ENCODE peak calls at places on chromosomes 12 and 14, in four cellular contexts. W is endothelial cell of umbilical vein, Y is pancreas, A is suprapubic skin. G is an unnamed sample.

GRCh38 chr14:72173038-72173720 is 240.9 kb downstream of the RGS6 start:
- DNase-seq in W (no peak), Y (no peak), A (no peak), G (no peak)

GRCh38 chr12:109927622-109928021 is 27.5 kb downstream of the TCHP start:
- DNase-seq in Y (no peak), W (peak), A (peak), G (peak)

GRCh38 chr12:124592050-124592449 is 24.6 kb upstream of the NCOR2 start:
- DNase-seq in Y (peak), W (peak), A (no peak), G (no peak)

GRCh38 chr12:14188761-14189160 is 176.7 kb upstream of the ATF7IP start:
- DNase-seq in Y (no peak), W (no peak), A (no peak), G (no peak)

GRCh38 chr12:105523164-105524057 is 192.9 kb downstream of the C12orf75 start:
- DNase-seq in Y (no peak), A (peak), W (peak), G (no peak)

GRCh38 chr14:32578181-32578580 is 249.1 kb downstream of the AKAP6 start:
- DNase-seq in A (no peak), W (no peak), Y (no peak), G (no peak)

GRCh38 chr12:79414252-79414651 is 276.5 kb downstream of the PAWR start:
- DNase-seq in A (no peak), Y (no peak), W (no peak), G (no peak)

GRCh38 chr12:127107744-127108143 is 1159.2 kb upstream of the TMEM132C start:
- DNase-seq in W (no peak), Y (no peak), A (no peak), G (no peak)

GRCh38 chr12:89709994-89710872 is 1.6 kb upstream of the ATP2B1 start:
- DNase-seq in W (no peak), Y (peak), A (peak), G (peak)

GRCh38 chr12:9687228-9687627 is 17.7 kb downstream of the CLEC2D start:
- DNase-seq in W (no peak), A (no peak), Y (no peak), G (no peak)

GRCh38 chr12:532908-533565 is 73.3 kb downstream of the B4GALNT3 start:
- DNase-seq in Y (no peak), A (no peak), W (no peak), G (no peak)

GRCh38 chr12:58443273-58443980 is 476.9 kb downstream of the LRIG3 start:
- DNase-seq in Y (no peak), A (no peak), W (peak), G (no peak)

GRCh38 chr12:82645414-82645813 is 41.3 kb upstream of the TMTC2 start:
- DNase-seq in A (no peak), W (no peak), Y (no peak), G (no peak)

GRCh38 chr12:57149309-57149900 is 2.0 kb upstream of the LRP1-AS start:
- DNase-seq in A (peak), Y (no peak), W (no peak), G (no peak)

GRCh38 chr14:49882826-49883694 is 9.8 kb upstream of the ARF6 start:
- DNase-seq in W (no peak), A (no peak), Y (no peak), G (no peak)

GRCh38 chr12:713281-713875 is 39.0 kb upstream of the WNK1 start:
- DNase-seq in W (no peak), Y (no peak), A (no peak), G (no peak)

GRCh38 chr12:63124778-63125177 is 26.2 kb downstream of the AVPR1A start:
- DNase-seq in Y (no peak), A (no peak), W (no peak), G (no peak)

GRCh38 chr14:53963491-53964227 is 7.0 kb upstream of the BMP4 start:
- DNase-seq in W (peak), A (no peak), Y (peak), G (no peak)

GRCh38 chr14:34436960-34437728 is 24.9 kb downstream of the SPTSSA start:
- DNase-seq in A (no peak), Y (no peak), W (no peak), G (no peak)

GRCh38 chr14:104546591-104547309 is 32.8 kb upstream of the C14orf180 start:
- DNase-seq in A (peak), Y (no peak), W (no peak), G (no peak)

GRCh38 chr12:4285070-4285469 is 11.5 kb downstream of the CCND2 start:
- DNase-seq in Y (no peak), A (no peak), W (no peak), G (no peak)

GRCh38 chr14:97077253-97077653 is 280.1 kb downstream of the VRK1 start:
- DNase-seq in Y (no peak), A (no peak), W (no peak), G (peak)

GRCh38 chr14:104111301-104112112 is 26.0 kb downstream of the ASPG start:
- DNase-seq in W (no peak), A (peak), Y (peak), G (no peak)

GRCh38 chr12:67077617-67078016 is 191.5 kb upstream of the CAND1 start:
- DNase-seq in A (no peak), W (no peak), Y (no peak), G (no peak)

GRCh38 chr12:121753844-121754264 is 39.6 kb downstream of the RHOF start:
- DNase-seq in Y (peak), A (no peak), W (no peak), G (no peak)

GRCh38 chr14:97376310-97376709 is 579.1 kb downstream of the VRK1 start:
- DNase-seq in A (no peak), Y (no peak), W (no peak), G (no peak)

GRCh38 chr14:95597784-95598204 is 62.9 kb downstream of the GLRX5 start:
- DNase-seq in A (no peak), Y (no peak), W (no peak), G (no peak)

GRCh38 chr12:24902521-24903304 is 46.2 kb downstream of the BCAT1 start:
- DNase-seq in Y (peak), A (no peak), W (no peak), G (no peak)

GRCh38 chr12:126936181-126936851 is 1330.7 kb upstream of the TMEM132C start:
- DNase-seq in A (no peak), Y (peak), W (no peak), G (no peak)

GRCh38 chr12:70885952-70886351 is 34.6 kb downstream of the PTPRR start:
- DNase-seq in Y (no peak), A (no peak), W (no peak), G (no peak)

GRCh38 chr14:36207500-36207899 is 31.0 kb upstream of the PTCSC3 start:
- DNase-seq in Y (no peak), A (no peak), W (no peak), G (no peak)

GRCh38 chr14:70188292-70188607 is 501 bp downstream of the SLC8A3 start:
- DNase-seq in Y (no peak), A (no peak), W (peak), G (no peak)

GRCh38 chr12:10252201-10252600 is 39.5 kb downstream of the GABARAPL1 start:
- DNase-seq in W (no peak), A (no peak), Y (no peak), G (no peak)

GRCh38 chr14:69059658-69060648 is 80.9 kb upstream of the ACTN1 start:
- DNase-seq in Y (no peak), W (peak), A (no peak), G (no peak)

GRCh38 chr12:32568241-32568640 is 110.9 kb upstream of the DNM1L start:
- DNase-seq in Y (no peak), A (no peak), W (peak), G (no peak)

GRCh38 chr14:54189358-54190354 is 207.2 kb upstream of the CDKN3 start:
- DNase-seq in A (no peak), Y (no peak), W (peak), G (no peak)

GRCh38 chr14:31660728-31661127 is 99.5 kb downstream of the NUBPL start:
- DNase-seq in Y (no peak), A (no peak), W (no peak), G (no peak)

GRCh38 chr14:36835145-36835544 is 173.5 kb downstream of the PAX9 start:
- DNase-seq in A (no peak), Y (no peak), W (no peak), G (no peak)

GRCh38 chr12:83945871-83946270 is 966.7 kb downstream of the SLC6A15 start:
- DNase-seq in W (peak), Y (no peak), A (no peak), G (no peak)

GRCh38 chr12:68912916-68913315 is 20.1 kb downstream of the CPM start:
- DNase-seq in Y (no peak), A (no peak), W (no peak), G (no peak)

DNA sequence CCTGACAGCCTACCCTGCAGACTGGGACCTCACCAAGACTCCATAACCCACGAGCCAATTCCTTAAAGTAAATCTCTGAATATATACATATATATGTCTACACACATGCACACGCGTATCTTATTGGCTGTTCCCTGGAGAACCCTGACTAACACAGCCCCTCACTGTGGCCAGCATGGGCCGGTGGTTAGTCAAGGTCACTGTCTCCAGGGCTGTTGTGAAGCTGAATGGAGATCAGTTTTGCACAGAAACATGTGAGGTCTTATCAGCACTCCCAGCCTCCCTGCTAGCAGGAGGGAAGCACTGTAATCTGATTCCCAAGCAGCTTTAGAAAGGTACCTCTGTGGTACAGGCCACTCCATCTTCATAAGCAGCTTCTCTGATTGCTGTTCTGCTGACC is 46.6 kb upstream of the PLEKHG6 start:
- DNase-seq in A (no peak), W (no peak), Y (no peak), G (no peak)
- H3K4me3 ChIP-seq in A (no peak), W (no peak), Y (no peak), G (no peak)

GRCh38 chr14:58637391-58638230 is at the start of gene DACT1:
- DNase-seq in Y (peak), W (peak), A (no peak), G (peak)
- H3K4me3 ChIP-seq in Y (peak), W (peak), A (peak), G (peak)

GRCh38 chr12:51953011-51953568 is 1.6 kb downstream of the ACVR1B start:
- DNase-seq in Y (no peak), A (no peak), W (peak), G (no peak)
- H3K4me3 ChIP-seq in Y (peak), A (peak), W (peak), G (no peak)

GRCh38 chr14:52948039-52948438 is 2.8 kb downstream of the FERMT2 start:
- DNase-seq in W (no peak), A (no peak), Y (no peak), G (no peak)
- H3K4me3 ChIP-seq in W (no peak), A (no peak), Y (no peak), G (no peak)